ENCODE peak calls at places on chromosomes 4 and X, in five cellular contexts. J is stomach, U is substantia nigra, D is Calu3, W is OCI-M1. C is an unnamed sample.

GRCh38 chrX:41384041-41384705 is 50.2 kb downstream of the DDX3X start:
- DNase-seq in J (peak), U (peak), D (peak), W (peak), C (peak)

GRCh38 chr4:7462509-7462971 is 27.8 kb upstream of the PSAPL1 start:
- DNase-seq in J (peak), U (peak), D (peak), W (peak), C (peak)

GRCh38 chr4:118683513-118683912 is 1.7 kb upstream of the METTL14 start:
- DNase-seq in J (no peak), U (no peak), D (no peak), W (peak), C (no peak)

GRCh38 chr4:152161676-152162330 is 374.1 kb downstream of the FBXW7 start:
- DNase-seq in J (no peak), U (no peak), D (no peak), W (no peak), C (no peak)

GRCh38 chr4:55543858-55544257 is 2.9 kb downstream of the CLOCK start:
- DNase-seq in J (no peak), U (no peak), D (no peak), W (peak), C (no peak)

GRCh38 chrX:19624754-19625153 is 109.4 kb upstream of the MAP3K15 start:
- DNase-seq in J (no peak), U (no peak), D (no peak), W (no peak), C (no peak)

GRCh38 chrX:122218666-122219065 is 965.4 kb upstream of the GRIA3 start:
- DNase-seq in J (no peak), U (no peak), D (no peak), W (no peak), C (no peak)

GRCh38 chrX:155263854-155264628 is at the start of gene RAB39B:
- DNase-seq in J (peak), U (peak), D (peak), W (peak), C (peak)

GRCh38 chr4:8044699-8045098 is 105.0 kb upstream of the AFAP1 start:
- DNase-seq in J (no peak), U (peak), D (no peak), W (no peak), C (no peak)

GRCh38 chrX:4588056-4588455 is 874.6 kb upstream of the PRKX start:
- DNase-seq in J (no peak), U (no peak), D (no peak), W (no peak), C (no peak)

GRCh38 chr4:107258359-107258758 is 222.2 kb upstream of the DKK2 start:
- DNase-seq in J (no peak), U (no peak), D (no peak), W (no peak), C (no peak)

GRCh38 chrX:46488712-46489111 is 56.5 kb downstream of the ZNF674 start:
- DNase-seq in J (no peak), U (no peak), D (no peak), W (no peak), C (no peak)